ENCODE peak calls at places on chromosomes 1 and 21, in six cellular contexts. W is transverse colon, M is sigmoid colon, B is upper lobe of left lung, F is prostate gland, K is HCT116. Z is an unnamed sample.

GRCh38 chr1:30684881-30685795 is 38.2 kb downstream of the MATN1 start:
- DNase-seq in W (peak), M (peak), B (peak), F (peak), K (peak), Z (no peak)

GRCh38 chr21:34357889-34358288 is 5.9 kb upstream of the KCNE2 start:
- DNase-seq in W (no peak), M (no peak), B (no peak), F (no peak), K (no peak), Z (no peak)

GRCh38 chr1:234611153-234611798 is 1.3 kb upstream of the IRF2BP2 start:
- DNase-seq in W (no peak), M (no peak), B (peak), F (peak), K (peak), Z (no peak)

GRCh38 chr1:156414440-156415064 is 45.5 kb downstream of the RHBG start:
- DNase-seq in W (no peak), M (no peak), B (no peak), F (no peak), K (no peak), Z (no peak)

GRCh38 chr21:24852610-24853195 is 754.6 kb downstream of the MRPL39 start:
- DNase-seq in W (no peak), M (no peak), B (no peak), F (no peak), K (no peak), Z (no peak)

GRCh38 chr1:20735581-20736111 is 3.1 kb upstream of the SH2D5 start:
- DNase-seq in W (no peak), M (no peak), B (no peak), F (no peak), K (no peak), Z (no peak)

GRCh38 chr1:88079036-88079435 is 605.0 kb upstream of the PKN2 start:
- DNase-seq in W (no peak), M (no peak), B (no peak), F (no peak), K (peak), Z (no peak)

GRCh38 chr1:31880957-31881697 is 57.0 kb downstream of the PTP4A2 start:
- DNase-seq in W (no peak), M (no peak), B (no peak), F (no peak), K (no peak), Z (no peak)

GRCh38 chr1:66598670-66599069 is 64.7 kb downstream of the SGIP1 start:
- DNase-seq in W (no peak), M (no peak), B (no peak), F (no peak), K (no peak), Z (peak)

GRCh38 chr1:40363721-40364120 is 9.8 kb upstream of the SMAP2 start:
- DNase-seq in W (no peak), M (no peak), B (no peak), F (no peak), K (no peak), Z (no peak)

GRCh38 chr1:202805886-202806511 is 2.2 kb downstream of the KDM5B start:
- DNase-seq in W (no peak), M (no peak), B (no peak), F (no peak), K (no peak), Z (no peak)

GRCh38 chr21:28229811-28230210 is 762.9 kb downstream of the LTN1 start:
- DNase-seq in W (no peak), M (no peak), B (no peak), F (no peak), K (no peak), Z (no peak)

GRCh38 chr1:115189814-115190541 is 100.7 kb upstream of the TSPAN2 start:
- DNase-seq in W (no peak), M (no peak), B (no peak), F (no peak), K (peak), Z (peak)

GRCh38 chr1:165988275-165988674 is 160.9 kb downstream of the UCK2 start:
- DNase-seq in W (no peak), M (no peak), B (no peak), F (no peak), K (no peak), Z (no peak)

GRCh38 chr1:153364181-153364580 is 6.5 kb downstream of the S100A9 start:
- DNase-seq in W (no peak), M (no peak), B (no peak), F (no peak), K (no peak), Z (no peak)

DNA sequence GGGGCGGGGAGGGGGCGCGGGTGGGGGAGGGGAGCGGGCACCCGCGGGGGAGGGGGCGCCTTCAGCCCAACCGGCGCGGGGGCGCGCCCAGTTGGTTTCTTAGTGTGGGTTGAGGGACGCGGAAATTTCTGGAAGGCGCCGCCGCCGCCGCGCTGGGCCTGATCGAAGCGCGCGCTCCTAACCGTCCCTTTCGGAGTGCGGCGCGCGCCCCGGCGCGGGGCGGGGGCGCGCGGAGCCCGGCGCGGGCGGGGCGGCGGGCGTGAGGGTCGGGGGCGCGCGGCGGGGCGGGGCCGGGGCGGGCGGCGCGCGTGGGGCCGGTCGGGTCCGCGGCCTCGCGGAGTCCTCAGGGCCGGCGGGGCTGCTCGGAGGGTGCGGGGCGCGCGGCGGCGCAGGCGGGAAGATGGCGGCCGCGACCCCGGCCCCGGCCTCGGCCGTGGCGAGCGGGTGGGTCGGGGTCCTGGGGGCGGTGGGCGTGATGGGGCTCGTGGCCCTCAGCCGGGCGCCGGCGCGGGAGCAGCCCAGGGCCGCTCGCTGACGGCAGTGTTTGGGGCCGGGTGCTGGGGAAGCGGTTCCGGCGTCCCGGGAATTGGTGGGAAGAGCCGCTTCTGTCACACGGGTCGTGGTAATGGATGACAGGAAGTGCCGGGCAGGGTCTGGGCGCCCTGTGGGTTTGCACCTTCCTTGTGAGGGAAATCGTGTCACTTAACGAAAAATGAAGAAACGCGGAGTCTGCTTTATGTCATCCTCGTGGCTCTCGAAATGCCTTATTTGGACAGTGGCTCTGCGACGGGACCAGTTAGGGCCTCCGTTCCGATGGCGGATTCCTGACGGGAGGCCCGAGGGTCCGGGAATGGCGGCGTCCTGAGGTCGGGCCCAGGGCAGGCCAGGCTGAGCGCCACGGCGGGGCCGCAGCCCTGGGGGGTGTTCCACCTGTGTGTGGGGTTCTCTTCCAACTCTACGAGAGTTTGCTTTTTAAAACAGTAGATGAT is 764 bp downstream of the PKNOX1 start:
- DNase-seq in W (peak), M (peak), B (peak), F (peak), K (no peak), Z (peak)
- TF ChIP-seq POLR2A in W (peak), M (no peak), B (no peak), F (no peak), K (no peak), Z (peak)

DNA sequence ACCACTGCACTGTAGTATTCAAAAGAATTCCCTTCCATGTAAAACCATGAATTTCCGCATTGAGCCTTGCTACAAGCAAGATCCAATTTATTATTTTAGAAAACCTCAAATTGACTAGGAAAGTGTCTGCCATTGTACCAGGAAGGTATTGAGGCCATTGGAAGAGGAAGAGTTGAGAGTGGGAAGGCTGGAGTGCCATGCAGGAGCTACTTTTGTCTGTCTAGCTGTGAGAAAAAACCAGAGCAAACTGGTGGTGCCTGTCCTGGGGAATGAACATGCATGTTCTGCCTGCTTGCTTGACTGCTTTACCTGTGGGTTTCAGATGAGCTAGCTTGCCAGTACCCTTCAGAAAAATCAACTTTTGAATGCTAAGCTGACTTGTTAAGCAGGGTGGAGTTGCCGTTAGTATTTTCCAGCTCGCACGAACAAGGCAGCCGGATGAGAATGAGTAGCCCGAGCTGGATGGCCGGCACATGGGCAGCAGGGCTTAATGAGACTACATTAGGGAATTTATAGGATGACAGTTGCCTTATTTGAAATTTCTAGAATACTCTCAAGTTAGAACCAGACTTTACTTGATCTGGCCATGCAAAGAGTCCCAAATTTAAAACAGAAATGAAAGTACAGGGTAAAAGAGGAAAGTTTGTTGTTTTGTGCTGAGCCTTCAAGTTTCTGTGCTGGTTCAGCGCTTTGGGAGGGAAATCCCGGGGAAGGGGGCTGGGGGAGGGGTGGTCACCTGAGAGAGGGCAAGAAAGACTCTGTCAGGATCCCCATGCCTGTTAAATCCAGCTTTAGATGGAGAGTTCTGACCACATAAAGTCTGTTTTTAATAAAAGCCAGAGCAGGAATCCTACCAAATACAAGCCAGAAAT is 29.6 kb upstream of the C1orf105 start:
- DNase-seq in W (peak), M (peak), B (peak), F (no peak), K (no peak), Z (no peak)
- TF ChIP-seq POLR2A in W (no peak), M (no peak), B (no peak), F (no peak), K (no peak), Z (no peak)

GRCh38 chr1:183022202-183023145 is 746 bp upstream of the LAMC1 start:
- DNase-seq in W (peak), M (peak), B (peak), F (peak), K (peak), Z (peak)
- TF ChIP-seq POLR2A in W (peak), M (peak), B (peak), F (peak), K (peak), Z (peak)

GRCh38 chr21:15455819-15456462 is 273.8 kb upstream of the USP25 start:
- DNase-seq in W (peak), M (no peak), B (no peak), F (no peak), K (no peak), Z (no peak)
- TF ChIP-seq POLR2A in W (peak), M (no peak), B (no peak), F (no peak), K (no peak), Z (no peak)

DNA sequence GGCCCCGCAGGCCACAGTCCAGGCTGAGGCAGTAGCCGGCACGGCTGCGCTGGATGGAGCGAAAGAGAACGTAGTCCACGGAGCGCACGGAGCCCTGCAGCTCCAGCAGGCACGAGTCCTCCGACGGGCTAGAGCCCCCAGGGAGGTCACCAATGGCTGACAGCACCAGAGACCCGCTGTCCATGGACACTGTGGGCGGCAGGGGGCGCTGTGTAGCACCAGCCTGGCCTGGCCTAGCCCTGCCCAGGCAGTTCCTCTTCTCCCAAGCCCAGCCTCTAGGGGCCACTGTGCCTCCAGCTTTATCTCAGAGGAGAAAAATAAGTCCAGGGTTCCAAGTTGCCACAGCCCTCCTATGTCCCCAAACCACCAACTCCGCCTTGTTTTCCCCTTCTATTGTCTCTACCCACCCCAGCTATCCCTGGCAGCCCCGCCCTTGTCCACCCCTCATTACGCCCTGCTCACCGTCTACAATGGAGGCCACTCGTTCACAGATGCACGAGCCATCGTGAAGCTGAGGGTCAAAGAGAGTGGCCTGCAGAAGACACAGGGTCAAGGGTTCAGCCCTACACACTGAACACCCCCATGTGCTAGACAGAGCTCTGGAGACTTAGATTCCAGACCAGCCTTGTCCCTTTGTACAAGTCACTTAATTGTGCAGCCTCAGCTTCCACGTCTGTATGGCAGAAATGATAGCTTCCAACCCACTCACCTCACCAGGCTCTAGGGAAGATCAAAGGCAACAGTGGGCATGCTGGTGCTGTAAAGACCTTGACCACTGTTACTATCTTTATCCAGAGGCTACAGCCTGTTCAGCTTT is 4.4 kb downstream of the ENTREP3 start:
- DNase-seq in W (peak), M (peak), B (peak), F (peak), K (peak), Z (peak)
- TF ChIP-seq POLR2A in W (no peak), M (no peak), B (no peak), F (no peak), K (no peak), Z (no peak)

GRCh38 chr1:19315378-19316206 is 3.5 kb downstream of the SLC66A1 start:
- DNase-seq in W (no peak), M (peak), B (no peak), F (no peak), K (no peak), Z (peak)
- TF ChIP-seq POLR2A in W (no peak), M (no peak), B (no peak), F (no peak), K (no peak), Z (no peak)

Z was measured in H54.